ENCODE peak calls at places on chromosomes 12 and 14, in five cellular contexts. O is CD8-positive, alpha-beta T cell; J is CD4-positive, CD25-positive, alpha-beta regulatory T cell; W is effector CD4-positive, alpha-beta T cell; U is upper lobe of right lung. Q is an unnamed sample.

GRCh38 chr14:55593698-55594097 is 13.7 kb downstream of the KTN1 start:
- DNase-seq in J (no peak), O (no peak), W (no peak), U (no peak), Q (no peak)

GRCh38 chr12:42213023-42213422 is 25.0 kb downstream of the YAF2 start:
- DNase-seq in J (no peak), O (no peak), W (no peak), U (no peak), Q (peak; percentile 62)

GRCh38 chr14:63840981-63841380 is 11.8 kb upstream of the SYNE2 start:
- DNase-seq in U (peak; percentile 72), W (peak; percentile 62), O (peak; percentile 46), J (peak; percentile 62), Q (peak; percentile 3)

GRCh38 chr12:121467638-121468403 is 67.9 kb downstream of the RNF34 start:
- DNase-seq in U (peak; percentile 81), W (no peak), O (no peak), J (peak; percentile 15), Q (peak; percentile 31)

GRCh38 chr12:121568971-121569808 is 11.6 kb downstream of the KDM2B start:
- DNase-seq in W (no peak), O (no peak), J (no peak), U (peak; percentile 69), Q (peak; percentile 55)

GRCh38 chr12:113515082-113515856 is 43.6 kb upstream of the LHX5 start:
- DNase-seq in W (no peak), O (no peak), U (no peak), J (no peak), Q (no peak)

GRCh38 chr12:96211989-96212388 is 17.8 kb downstream of the ELK3 start:
- DNase-seq in W (no peak), J (peak; percentile 48), O (no peak), U (no peak), Q (no peak)

GRCh38 chr14:65169351-65169750 is 67.0 kb upstream of the MAX start:
- DNase-seq in J (peak; percentile 35), U (no peak), W (no peak), O (no peak), Q (peak; percentile 66)

GRCh38 chr14:54396183-54396492 is 669 bp upstream of the CDKN3 start:
- DNase-seq in J (no peak), U (no peak), O (no peak), W (no peak), Q (no peak)

GRCh38 chr14:44108601-44109000 is 398.5 kb downstream of the FSCB start:
- DNase-seq in J (no peak), W (no peak), U (no peak), O (no peak), Q (no peak)

GRCh38 chr14:91315844-91316267 is 71.4 kb upstream of the GPR68 start:
- DNase-seq in U (no peak), O (peak; percentile 73), W (peak; percentile 80), J (peak; percentile 98), Q (no peak)

GRCh38 chr12:11856971-11857370 is 207.5 kb downstream of the ETV6 start:
- DNase-seq in O (no peak), J (no peak), W (no peak), U (no peak), Q (no peak)

Q was measured in choroid plexus epithelial cell.